ENCODE peak calls at places on chromosomes 5 and 9, in six cellular contexts. C, E, W, G, H and U are unnamed samples.
A peak's percentile ranks its signal among the peaks of the same experiment; 100 is the strongest.

GRCh38 chr9:34123682-34124081 is 2.8 kb downstream of the DCAF12 start:
- DNase-seq in C (no peak), E (no peak), W (no peak), G (no peak), H (no peak), U (no peak)

GRCh38 chr9:89431930-89432725 is 65.8 kb downstream of the SEMA4D start:
- DNase-seq in C (no peak), E (no peak), W (no peak), G (no peak), H (no peak), U (no peak)

GRCh38 chr9:33153666-33154065 is 13.5 kb downstream of the B4GALT1 start:
- DNase-seq in C (no peak), E (no peak), W (no peak), G (no peak), H (no peak), U (no peak)

GRCh38 chr5:132260714-132261615 is 3.5 kb downstream of the PDLIM4 start:
- DNase-seq in C (no peak), E (no peak), W (no peak), G (no peak), H (peak; percentile 91), U (peak; percentile 72)

GRCh38 chr5:139108056-139108811 is 89.9 kb downstream of the SIL1 start:
- DNase-seq in C (no peak), E (no peak), W (no peak), G (no peak), H (no peak), U (no peak)

GRCh38 chr9:759983-760715 is 81.3 kb upstream of the DMRT1 start:
- DNase-seq in C (no peak), E (no peak), W (no peak), G (no peak), H (no peak), U (no peak)

GRCh38 chr9:89994988-89995613 is 390.3 kb downstream of the GADD45G start:
- DNase-seq in C (no peak), E (no peak), W (no peak), G (no peak), H (no peak), U (no peak)

GRCh38 chr5:163566678-163567077 is 61.3 kb downstream of the MAT2B start:
- DNase-seq in C (no peak), E (no peak), W (no peak), G (no peak), H (peak; percentile 80), U (no peak)

GRCh38 chr5:148482697-148483462 is 99.1 kb downstream of the FBXO38 start:
- DNase-seq in C (peak; percentile 49), E (peak; percentile 88), W (peak; percentile 69), G (peak; percentile 25), H (peak; percentile 59), U (peak; percentile 44)

GRCh38 chr5:179912386-179912785 is 4.7 kb upstream of the TBC1D9B start:
- DNase-seq in C (no peak), E (no peak), W (no peak), G (no peak), H (no peak), U (no peak)

GRCh38 chr5:116848974-116849586 is 274.5 kb upstream of the SEMA6A start:
- DNase-seq in C (no peak), E (no peak), W (no peak), G (no peak), H (no peak), U (no peak)

GRCh38 chr9:70601000-70601929 is 186.8 kb upstream of the KLF9 start:
- DNase-seq in C (no peak), E (no peak), W (no peak), G (peak; percentile 70), H (peak; percentile 90), U (no peak)

GRCh38 chr9:106111039-106111740 is 416.8 kb downstream of the TMEM38B start:
- DNase-seq in C (no peak), E (no peak), W (no peak), G (no peak), H (no peak), U (no peak)

GRCh38 chr5:27125856-27126255 is 87.5 kb upstream of the CDH9 start:
- DNase-seq in C (no peak), E (no peak), W (no peak), G (no peak), H (no peak), U (no peak)

GRCh38 chr5:392431-392988 is 50.5 kb upstream of the EXOC3 start:
- DNase-seq in C (no peak), E (peak; percentile 27), W (no peak), G (no peak), H (peak; percentile 30), U (peak; percentile 8)

GRCh38 chr5:149114403-149115312 is 26.6 kb upstream of the ABLIM3 start:
- DNase-seq in C (no peak), E (peak; percentile 59), W (peak; percentile 33), G (peak; percentile 54), H (peak; percentile 88), U (peak; percentile 77)

GRCh38 chr5:5165541-5166002 is 25.4 kb downstream of the ADAMTS16 start:
- DNase-seq in C (no peak), E (no peak), W (no peak), G (no peak), H (no peak), U (no peak)

GRCh38 chr5:129216001-129216400 is 121.5 kb downstream of the ISOC1 start:
- DNase-seq in C (no peak), E (no peak), W (no peak), G (no peak), H (no peak), U (no peak)

GRCh38 chr5:81065492-81065891 is 105.3 kb downstream of the RASGRF2 start:
- DNase-seq in C (no peak), E (no peak), W (no peak), G (no peak), H (no peak), U (no peak)

GRCh38 chr9:101453776-101454570 is 18.4 kb upstream of the ALDOB start:
- DNase-seq in C (no peak), E (no peak), W (no peak), G (no peak), H (no peak), U (no peak)

GRCh38 chr9:71112866-71113265 is 8.6 kb downstream of the TRPM3 start:
- DNase-seq in C (no peak), E (no peak), W (no peak), G (no peak), H (no peak), U (no peak)

GRCh38 chr9:16348531-16348930 is 521.9 kb downstream of the BNC2 start:
- DNase-seq in C (no peak), E (no peak), W (no peak), G (no peak), H (no peak), U (no peak)

GRCh38 chr9:72315089-72315509 is 49.9 kb downstream of the ZFAND5 start:
- DNase-seq in C (no peak), E (no peak), W (peak; percentile 24), G (no peak), H (peak; percentile 26), U (no peak)

GRCh38 chr5:68265347-68265746 is 49.8 kb downstream of the PIK3R1 start:
- DNase-seq in C (no peak), E (no peak), W (no peak), G (no peak), H (no peak), U (no peak)

DNA sequence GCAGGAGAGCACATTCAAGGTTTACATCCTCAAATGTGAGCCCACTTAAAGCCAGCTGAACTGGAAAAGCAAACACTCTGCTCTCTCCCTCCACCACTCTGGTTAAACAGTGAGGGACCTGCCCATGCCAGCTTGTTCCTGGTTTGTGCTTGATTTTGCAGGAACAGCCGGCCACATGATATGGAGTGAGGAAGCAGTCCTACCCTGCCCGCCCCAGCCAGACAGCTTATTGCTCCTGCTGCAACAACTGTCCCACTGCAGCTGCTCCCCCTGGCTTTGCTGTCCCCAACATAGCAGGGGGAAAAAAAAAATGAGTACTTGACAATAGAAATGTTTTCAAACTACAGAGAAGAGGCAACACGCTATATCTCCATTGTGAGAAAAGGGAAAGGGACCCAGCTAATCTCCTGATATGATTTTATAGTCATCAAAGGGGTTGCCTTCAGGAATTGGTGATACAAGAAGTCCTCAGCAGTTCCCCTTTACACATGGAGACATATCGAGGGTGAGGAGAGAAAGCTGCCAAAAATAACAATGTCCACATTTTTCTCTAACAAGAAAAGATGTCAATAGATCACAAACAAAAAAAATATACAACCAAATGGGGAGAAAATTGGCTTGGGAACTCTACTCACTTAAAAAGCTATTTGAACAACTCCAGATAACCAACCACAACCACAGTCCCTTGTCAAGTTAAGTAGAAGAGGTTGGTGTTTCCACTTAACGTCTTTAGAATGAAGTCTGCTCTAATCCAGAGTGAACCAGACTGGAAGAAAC is 4.6 kb downstream of the MYO10 start:
- DNase-seq in C (no peak), E (no peak), W (no peak), G (no peak), H (peak; percentile 55), U (no peak)
- TF ChIP-seq MAX in C (no peak), E (no peak), W (no peak), G (no peak), H (no peak), U (no peak)

GRCh38 chr5:3284506-3284905 is 311.1 kb upstream of the IRX1 start:
- DNase-seq in C (no peak), E (no peak), W (no peak), G (no peak), H (no peak), U (no peak)
- TF ChIP-seq MAX in C (no peak), E (no peak), W (no peak), G (no peak), H (no peak), U (no peak)

DNA sequence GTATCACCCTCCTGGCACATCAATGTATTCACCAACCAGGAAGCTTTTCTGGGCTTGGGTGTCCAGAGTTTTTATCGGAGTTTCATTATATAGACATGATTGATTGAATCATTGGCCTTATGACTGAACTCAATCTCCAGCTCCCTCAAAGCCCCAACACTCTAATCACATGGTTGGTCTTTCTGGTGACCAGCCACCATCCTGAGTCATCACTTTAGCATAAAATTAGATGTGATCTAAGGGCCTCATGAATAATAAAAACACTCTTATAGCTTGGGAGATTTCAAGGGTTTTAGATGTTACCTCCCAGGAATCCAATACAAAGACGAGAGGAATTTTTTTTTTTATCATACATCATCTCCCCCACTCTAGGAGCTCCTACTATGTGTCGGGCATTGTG is 7.7 kb upstream of the PBX3 start:
- DNase-seq in C (no peak), E (no peak), W (no peak), G (no peak), H (no peak), U (no peak)
- TF ChIP-seq MAX in C (no peak), E (no peak), W (no peak), G (no peak), H (no peak), U (no peak)

GRCh38 chr9:30771278-30771677 is 1613.2 kb upstream of the ACO1 start:
- DNase-seq in C (no peak), E (no peak), W (no peak), G (no peak), H (no peak), U (no peak)

GRCh38 chr9:30773427-30773826 is 1611.0 kb upstream of the ACO1 start:
- DNase-seq in C (no peak), E (no peak), W (no peak), G (no peak), H (no peak), U (no peak)

GRCh38 chr9:30775236-30775635 is 1609.2 kb upstream of the ACO1 start:
- DNase-seq in C (no peak), E (no peak), W (no peak), G (no peak), H (no peak), U (no peak)

DNA sequence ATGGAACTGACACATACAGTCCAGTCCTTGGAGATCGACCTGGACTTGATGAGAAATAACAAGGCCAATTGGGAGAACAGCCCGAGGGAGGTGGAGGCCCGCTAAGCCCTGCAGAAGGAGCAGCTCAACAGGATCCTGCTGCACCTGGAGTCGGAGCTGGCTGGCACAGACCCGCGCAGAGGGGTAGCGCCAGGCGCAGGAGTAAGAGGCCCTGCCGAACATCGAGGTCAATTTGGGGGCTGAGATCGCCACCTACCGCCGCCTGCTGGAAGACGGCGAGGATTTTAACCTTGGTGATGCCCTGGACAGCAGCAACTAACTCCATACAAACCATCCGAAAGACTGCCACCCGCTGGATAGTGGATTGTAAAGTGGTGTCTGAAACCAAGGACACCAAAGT is 1610.1 kb upstream of the ACO1 start:
- DNase-seq in C (peak; percentile 80), E (peak; percentile 86), W (no peak), G (no peak), H (no peak), U (no peak)
- TF ChIP-seq MAX in C (no peak), E (no peak), W (no peak), G (no peak), H (no peak), U (no peak)